ENCODE peak calls at places on chromosomes 4 and X, in seven cellular contexts. T is SK-N-SH, Q is GM23248, W is hepatocyte, P is PC-3, L is neural progenitor cell, C is OCI-LY7. N is an unnamed sample. For H3K79me2, the result is how much of the 10 kb centered on the place peaks cover.

GRCh38 chr4:107931775-107932321 is 499 bp downstream of the CYP2U1 start:
- DNase-seq in T (no peak), Q (no peak), W (peak), P (no peak), L (no peak), C (peak), N (peak)

GRCh38 chr4:24770111-24770584 is 25.2 kb upstream of the SOD3 start:
- DNase-seq in T (no peak), Q (peak), W (no peak), P (peak), L (peak), C (no peak), N (no peak)

GRCh38 chrX:107571296-107571998 is 56.9 kb upstream of the PRPS1 start:
- DNase-seq in T (no peak), Q (peak), W (peak), P (peak), L (no peak), C (no peak), N (no peak)

GRCh38 chr4:11805837-11806236 is 377.1 kb upstream of the HS3ST1 start:
- DNase-seq in T (no peak), Q (peak), W (peak), P (peak), L (peak), C (peak), N (peak)

GRCh38 chr4:119894650-119895208 is 171.9 kb downstream of the MAD2L1 start:
- DNase-seq in T (no peak), Q (no peak), W (no peak), P (no peak), L (no peak), C (no peak), N (no peak)

GRCh38 chr4:14345356-14345775 is 656.9 kb upstream of the CPEB2 start:
- DNase-seq in T (no peak), Q (peak), W (no peak), P (peak), L (no peak), C (no peak), N (no peak)

GRCh38 chr4:37873383-37873782 is 17.5 kb upstream of the TBC1D1 start:
- DNase-seq in T (no peak), Q (peak), W (no peak), P (peak), L (no peak), C (no peak), N (no peak)

GRCh38 chrX:18833071-18833731 is 125.8 kb downstream of the PPEF1 start:
- DNase-seq in T (peak), Q (peak), W (no peak), P (no peak), L (no peak), C (no peak), N (peak)

GRCh38 chr4:138573246-138573645 is 331.1 kb upstream of the SLC7A11 start:
- DNase-seq in T (no peak), Q (peak), W (no peak), P (no peak), L (no peak), C (no peak), N (no peak)

GRCh38 chr4:87490664-87491369 is 38.4 kb downstream of the SPARCL1 start:
- DNase-seq in T (no peak), Q (no peak), W (no peak), P (no peak), L (no peak), C (no peak), N (no peak)
- TF ChIP-seq EZH2phosphoT487 in T (no peak), Q (no peak), W (no peak), P (no peak), L (no peak), C (no peak), N (no peak)

GRCh38 chrX:153964105-153964504 is 7.5 kb downstream of the HCFC1 start:
- DNase-seq in T (no peak), Q (no peak), W (no peak), P (no peak), L (no peak), C (no peak), N (no peak)
- H3K79me2 ChIP-seq in T (half or more), Q (half or more), W (under half), P (half or more), L (half or more), C (half or more), N (half or more)

GRCh38 chr4:6224725-6225124 is 24.4 kb upstream of the JAKMIP1 start:
- DNase-seq in T (no peak), Q (no peak), W (no peak), P (no peak), L (no peak), C (no peak), N (no peak)

GRCh38 chr4:6221296-6221850 is 21.0 kb upstream of the JAKMIP1 start:
- DNase-seq in T (no peak), Q (no peak), W (no peak), P (no peak), L (peak), C (no peak), N (peak)

GRCh38 chr4:6221851-6222760 is 21.8 kb upstream of the JAKMIP1 start:
- DNase-seq in T (peak), Q (peak), W (peak), P (no peak), L (peak), C (no peak), N (peak)

GRCh38 chr4:6225469-6225868 is 25.1 kb upstream of the JAKMIP1 start:
- DNase-seq in T (no peak), Q (peak), W (peak), P (peak), L (peak), C (peak), N (peak)

DNA sequence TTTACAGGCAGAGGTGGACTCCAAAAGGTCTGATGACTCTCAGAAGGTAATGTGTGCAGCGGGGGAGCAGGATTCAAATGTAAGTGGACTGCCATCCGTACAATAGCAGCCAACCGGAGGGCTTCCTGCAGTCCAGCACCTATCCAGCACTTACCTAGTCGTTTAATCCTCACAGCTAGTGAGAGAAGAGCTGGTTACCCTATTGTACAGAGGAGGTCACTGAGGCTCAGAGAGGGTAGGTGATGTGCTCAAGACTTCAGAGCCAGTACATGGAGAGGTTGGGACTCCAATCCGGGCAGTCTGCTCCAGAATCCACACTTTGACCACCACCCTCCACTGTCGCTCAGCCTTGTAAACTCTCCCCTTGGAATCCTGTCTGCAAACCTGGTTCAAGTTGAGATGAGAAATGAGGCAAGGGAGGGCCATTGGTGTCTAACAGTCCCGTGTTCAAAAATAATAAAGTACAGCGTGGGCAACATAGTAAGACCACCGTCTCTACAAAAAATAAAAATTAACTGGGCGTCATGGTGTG is 22.5 kb upstream of the JAKMIP1 start:
- DNase-seq in T (peak), Q (no peak), W (no peak), P (peak), L (peak), C (no peak), N (peak)
- TF ChIP-seq EZH2phosphoT487 in T (no peak), Q (no peak), W (no peak), P (no peak), L (no peak), C (no peak), N (no peak)

GRCh38 chr4:87053802-87054767 is 119.3 kb downstream of the AFF1 start:
- DNase-seq in T (no peak), Q (no peak), W (no peak), P (no peak), L (no peak), C (peak), N (no peak)

GRCh38 chr4:87051121-87051713 is 116.4 kb downstream of the AFF1 start:
- DNase-seq in T (no peak), Q (peak), W (no peak), P (no peak), L (no peak), C (no peak), N (no peak)

GRCh38 chr4:87053064-87053693 is 118.4 kb downstream of the AFF1 start:
- DNase-seq in T (no peak), Q (no peak), W (no peak), P (peak), L (no peak), C (no peak), N (no peak)

GRCh38 chr4:87050596-87050995 is 115.8 kb downstream of the AFF1 start:
- DNase-seq in T (no peak), Q (no peak), W (no peak), P (no peak), L (no peak), C (no peak), N (no peak)

DNA sequence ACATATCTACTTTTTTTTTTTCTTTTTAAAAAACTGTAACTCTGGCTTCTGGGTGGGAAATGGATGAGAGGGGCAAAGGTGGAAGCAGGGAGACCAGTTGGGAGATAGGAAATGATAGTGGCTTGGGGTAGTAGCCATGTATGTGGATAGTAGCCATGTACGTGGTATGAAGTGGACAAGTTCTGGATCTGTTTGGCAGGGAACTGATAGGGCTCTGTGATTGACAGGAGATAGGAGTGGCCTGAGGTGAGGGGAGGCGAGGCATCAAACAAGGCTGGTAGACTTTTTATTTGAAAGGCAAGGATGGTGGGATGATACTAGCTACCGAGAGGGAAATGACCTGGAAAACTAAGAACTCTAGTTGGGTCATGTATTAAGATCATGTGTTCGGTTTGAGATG is 117.8 kb downstream of the AFF1 start:
- DNase-seq in T (no peak), Q (no peak), W (no peak), P (no peak), L (no peak), C (no peak), N (no peak)
- H3K79me2 ChIP-seq in T (under half), Q (half or more), W (half or more), P (under half), L (half or more), C (under half), N (half or more)

N was measured in GM23338.